ENCODE peak calls at places on chromosomes 13 and 19, in six cellular contexts. N is activated CD4-positive, alpha-beta T cell treated with anti-CD3 and anti-CD28 coated beads, Interleukin-2, amount 50 U/mL, for 1 hour; D is anterior cingulate cortex; M is HFFc6; I is NCI-H1694; K is T-helper 1 cell. G is an unnamed sample.

GRCh38 chr19:35717665-35718344 is at the start of gene KMT2B:
- DNase-seq in I (no peak), M (peak), D (peak), N (no peak), K (no peak), G (no peak)

GRCh38 chr19:13842294-13843103 is 34.4 kb upstream of the NANOS3 start:
- DNase-seq in N (peak), M (peak), D (peak), I (no peak), K (peak), G (no peak)

GRCh38 chr19:41299755-41300089 is 10.2 kb upstream of the CCDC97 start:
- DNase-seq in K (peak), D (peak), N (peak), I (no peak), M (peak), G (peak)

GRCh38 chr19:39590265-39590664 is 12.1 kb upstream of the LGALS13 start:
- DNase-seq in K (no peak), M (no peak), N (no peak), D (no peak), I (no peak), G (no peak)

GRCh38 chr13:30690282-30691188 is 44.8 kb upstream of the ALOX5AP start:
- DNase-seq in K (no peak), N (no peak), I (peak), D (no peak), M (peak), G (peak)

GRCh38 chr19:19275166-19275565 is 2.1 kb upstream of the TM6SF2 start:
- DNase-seq in D (no peak), N (no peak), K (no peak), M (no peak), I (no peak), G (no peak)

GRCh38 chr13:57874530-57874929 is 243.0 kb downstream of the PCDH17 start:
- DNase-seq in N (no peak), D (no peak), I (no peak), K (no peak), M (no peak), G (no peak)

GRCh38 chr19:7417671-7418324 is 69.1 kb downstream of the ARHGEF18 start:
- DNase-seq in M (peak), K (no peak), I (no peak), D (no peak), N (no peak), G (no peak)

GRCh38 chr19:19113040-19113541 is 25.2 kb downstream of the TMEM161A start:
- DNase-seq in K (no peak), M (peak), N (no peak), D (no peak), I (peak), G (peak)

GRCh38 chr13:107969551-107969950 is 245.8 kb downstream of the LIG4 start:
- DNase-seq in I (no peak), D (no peak), K (no peak), N (no peak), M (no peak), G (no peak)

GRCh38 chr19:28641395-28641794 is 571.6 kb downstream of the UQCRFS1 start:
- DNase-seq in K (no peak), N (no peak), I (no peak), D (no peak), M (no peak), G (no peak)

GRCh38 chr19:6126335-6126974 is 9.0 kb upstream of the ACSBG2 start:
- DNase-seq in I (peak), N (no peak), D (no peak), M (peak), K (no peak), G (peak)

G was measured in skeletal muscle cell.